ENCODE peak calls at places on chromosomes 13 and 19, in eight cellular contexts. U is mesothelial cell of epicardium; K is stimulated activated CD4-positive, alpha-beta T cell treated with anti-CD3 and anti-CD28 coated beads, Interleukin-12 subunit alpha, Interleukin-12 subunit beta, amount 100 ng/mL, for 48 hours; D is C1 segment of cervical spinal cord; F is type B pancreatic cell; O is EH; E is thoracic aorta; P is neuronal stem cell. X is an unnamed sample.

GRCh38 chr13:100657881-100658315 is 16.7 kb downstream of the TMTC4 start:
- DNase-seq in O (no peak), K (no peak), D (peak), U (no peak), E (no peak), F (no peak), P (no peak), X (no peak)

GRCh38 chr13:46615888-46616531 is 63.0 kb downstream of the LRCH1 start:
- DNase-seq in K (no peak), U (no peak), P (no peak), F (no peak), E (no peak), D (no peak), O (peak), X (no peak)

GRCh38 chr19:56155124-56155687 is 14.1 kb downstream of the ZNF444 start:
- DNase-seq in O (no peak), E (no peak), K (no peak), U (no peak), F (no peak), P (no peak), D (no peak), X (peak)

GRCh38 chr19:4556574-4557185 is 2.8 kb downstream of the SEMA6B start:
- DNase-seq in U (no peak), P (no peak), K (peak), F (no peak), D (no peak), E (no peak), O (peak), X (peak)

GRCh38 chr13:32025730-32026129 is 5.8 kb upstream of the FRY start:
- DNase-seq in U (no peak), K (no peak), D (no peak), F (no peak), P (peak), O (no peak), E (no peak), X (peak)

GRCh38 chr13:114063545-114064515 is 68.6 kb downstream of the RASA3 start:
- DNase-seq in E (peak), K (no peak), F (no peak), P (no peak), U (no peak), O (peak), D (no peak), X (no peak)

GRCh38 chr19:42762782-42763181 is 2.7 kb downstream of the PSG8 start:
- DNase-seq in E (no peak), F (no peak), U (no peak), K (no peak), P (no peak), O (peak), D (no peak), X (no peak)

GRCh38 chr19:38634757-38635482 is 12.5 kb upstream of the ACTN4 start:
- DNase-seq in D (peak), F (peak), U (peak), O (peak), E (no peak), K (peak), P (peak), X (peak)

GRCh38 chr13:20672772-20673171 is 30.7 kb upstream of the IL17D start:
- DNase-seq in P (no peak), E (no peak), K (no peak), O (peak), D (no peak), F (no peak), U (no peak), X (no peak)

GRCh38 chr19:29549105-29550070 is 23.6 kb downstream of the VSTM2B start:
- DNase-seq in O (no peak), F (no peak), P (no peak), U (no peak), D (no peak), E (no peak), K (no peak), X (no peak)

GRCh38 chr19:9847087-9847671 is 12.1 kb downstream of the PIN1 start:
- DNase-seq in O (peak), P (no peak), D (peak), F (no peak), U (no peak), K (no peak), E (peak), X (peak)

GRCh38 chr19:18289471-18290066 is 8.1 kb upstream of the JUND start:
- DNase-seq in P (no peak), O (no peak), U (no peak), D (no peak), E (no peak), K (no peak), F (no peak), X (no peak)

GRCh38 chr13:99656843-99657506 is 155.7 kb downstream of the TM9SF2 start:
- DNase-seq in F (no peak), K (no peak), D (peak), E (no peak), P (no peak), U (no peak), O (no peak), X (peak)

GRCh38 chr13:33624253-33624652 is 193.7 kb upstream of the RFC3 start:
- DNase-seq in P (no peak), O (no peak), F (no peak), D (no peak), U (no peak), K (no peak), E (no peak), X (no peak)

GRCh38 chr13:40172878-40173277 is 493.6 kb downstream of the FOXO1 start:
- DNase-seq in K (no peak), F (no peak), O (no peak), E (no peak), D (no peak), P (no peak), U (no peak), X (no peak)

GRCh38 chr19:54266133-54266532 is 9.1 kb upstream of the LILRB5 start:
- DNase-seq in O (peak), K (peak), D (no peak), E (no peak), U (peak), P (peak), F (peak), X (peak)

GRCh38 chr19:45897413-45897812 is 5.0 kb downstream of the MYPOP start:
- DNase-seq in K (no peak), D (no peak), E (no peak), U (no peak), F (no peak), O (no peak), P (no peak), X (no peak)

GRCh38 chr19:50500060-50500752 is 10.8 kb downstream of the JOSD2 start:
- DNase-seq in D (no peak), K (no peak), U (no peak), P (no peak), O (no peak), E (no peak), F (no peak), X (peak)

GRCh38 chr19:39409886-39410619 is 2.4 kb upstream of the PLEKHG2 start:
- DNase-seq in F (no peak), P (no peak), U (no peak), K (no peak), E (no peak), D (peak), O (peak), X (peak)

GRCh38 chr19:16200038-16200775 is 2.5 kb downstream of the AP1M1 start:
- DNase-seq in O (peak), D (no peak), F (no peak), P (no peak), U (no peak), K (no peak), E (no peak), X (peak)